ENCODE peak calls at places on chromosomes 7 and 10, in five cellular contexts. X is uterus, M is cardiac muscle cell, N is IMR-90, H is BJ. C is an unnamed sample. For H3K36me3, the result is how much of the 10 kb centered on the place peaks cover.

GRCh38 chr7:108340856-108341411 is 115.3 kb downstream of the NRCAM start:
- DNase-seq in N (no peak), M (no peak), X (no peak), H (no peak), C (no peak)

GRCh38 chr10:120927352-120927751 is 76.2 kb downstream of the WDR11 start:
- DNase-seq in X (no peak), M (no peak), N (no peak), H (no peak), C (no peak)

GRCh38 chr10:110784198-110784597 is 87.5 kb upstream of the PDCD4 start:
- DNase-seq in M (no peak), X (no peak), H (no peak), N (no peak), C (no peak)

GRCh38 chr10:65497837-65498236 is 1428.0 kb upstream of the LRRTM3 start:
- DNase-seq in H (no peak), M (no peak), X (no peak), N (no peak), C (no peak)

GRCh38 chr7:80218723-80219122 is 84.1 kb downstream of the GNAI1 start:
- DNase-seq in H (no peak), M (peak), N (peak), X (no peak), C (peak)

GRCh38 chr7:99457050-99457645 is 8.8 kb downstream of the ATP5MF start:
- DNase-seq in H (no peak), M (no peak), N (no peak), X (no peak), C (no peak)

GRCh38 chr7:23184709-23185354 is 3.0 kb downstream of the NUP42 start:
- DNase-seq in X (peak), N (peak), M (peak), H (no peak), C (peak)

GRCh38 chr7:1889556-1890181 is 219.6 kb downstream of the ELFN1 start:
- DNase-seq in X (no peak), N (peak), M (peak), H (no peak), C (peak)

GRCh38 chr7:112462236-112462635 is 12.0 kb downstream of the IFRD1 start:
- DNase-seq in M (peak), X (no peak), H (no peak), N (peak), C (peak)

GRCh38 chr10:96706331-96706853 is 13.9 kb downstream of the PIK3AP1 start:
- DNase-seq in H (no peak), N (no peak), X (no peak), M (no peak), C (no peak)

GRCh38 chr7:27187702-27188665 is 3.0 kb upstream of the HOXA11 start:
- DNase-seq in N (no peak), M (no peak), H (no peak), X (no peak), C (no peak)

GRCh38 chr7:88357295-88357694 is 50.6 kb upstream of the STEAP4 start:
- DNase-seq in H (no peak), X (no peak), N (no peak), M (peak), C (peak)

GRCh38 chr7:133794490-133794889 is 332.6 kb upstream of the LRGUK start:
- DNase-seq in H (no peak), N (peak), X (no peak), M (peak), C (no peak)

GRCh38 chr7:81470724-81471379 is 299.0 kb downstream of the HGF start:
- DNase-seq in M (no peak), H (no peak), N (no peak), X (no peak), C (no peak)

GRCh38 chr10:101292194-101293006 is 61.6 kb upstream of the BTRC start:
- DNase-seq in H (no peak), X (no peak), N (no peak), M (no peak), C (peak)

GRCh38 chr7:1256621-1257020 is 23.9 kb downstream of the UNCX start:
- DNase-seq in N (no peak), H (no peak), X (no peak), M (no peak), C (no peak)

GRCh38 chr7:116511552-116512523 is 12.3 kb downstream of the CAV2 start:
- DNase-seq in M (peak), X (no peak), N (peak), H (no peak), C (peak)

GRCh38 chr10:110818311-110819257 is 53.1 kb upstream of the PDCD4 start:
- DNase-seq in M (no peak), H (no peak), X (no peak), N (no peak), C (peak)

GRCh38 chr7:916291-916941 is 38.1 kb downstream of the ADAP1 start:
- DNase-seq in N (no peak), M (no peak), H (no peak), X (no peak), C (no peak)

GRCh38 chr7:91050677-91051076 is 213.6 kb upstream of the FZD1 start:
- DNase-seq in N (no peak), M (no peak), H (no peak), X (no peak), C (no peak)

GRCh38 chr7:44769381-44770209 is 20.9 kb downstream of the ZMIZ2 start:
- DNase-seq in X (no peak), H (peak), M (peak), N (peak), C (no peak)

GRCh38 chr10:114002422-114002821 is 41.2 kb upstream of the ADRB1 start:
- DNase-seq in H (no peak), N (no peak), X (no peak), M (no peak), C (no peak)

GRCh38 chr10:72638586-72639440 is 12.9 kb upstream of the MICU1 start:
- DNase-seq in N (no peak), X (no peak), H (no peak), M (no peak), C (no peak)

GRCh38 chr7:74572301-74573090 is 85.0 kb upstream of the GTF2I start:
- DNase-seq in H (no peak), X (no peak), M (no peak), N (no peak), C (no peak)

GRCh38 chr7:498678-499641 is 20.7 kb downstream of the PDGFA start:
- DNase-seq in N (no peak), H (no peak), M (no peak), X (no peak), C (peak)

GRCh38 chr10:85612833-85613232 is 753.8 kb downstream of the GRID1 start:
- DNase-seq in N (no peak), M (no peak), H (no peak), X (no peak), C (no peak)

GRCh38 chr7:5083291-5083690 is 37.6 kb downstream of the RBAK start:
- DNase-seq in M (no peak), H (no peak), N (no peak), X (no peak), C (no peak)

GRCh38 chr10:116630020-116630419 is 9.3 kb downstream of the PNLIPRP2 start:
- DNase-seq in X (no peak), N (no peak), H (no peak), M (no peak), C (no peak)
- H3K4me3 ChIP-seq in X (no peak), N (no peak), H (no peak), M (no peak), C (no peak)

GRCh38 chr7:43589728-43590127 is 6.8 kb downstream of the STK17A start:
- DNase-seq in H (no peak), M (no peak), N (no peak), X (no peak), C (no peak)
- H3K36me3 ChIP-seq in H (under half), M (under half), N (under half), X (under half), C (under half)

DNA sequence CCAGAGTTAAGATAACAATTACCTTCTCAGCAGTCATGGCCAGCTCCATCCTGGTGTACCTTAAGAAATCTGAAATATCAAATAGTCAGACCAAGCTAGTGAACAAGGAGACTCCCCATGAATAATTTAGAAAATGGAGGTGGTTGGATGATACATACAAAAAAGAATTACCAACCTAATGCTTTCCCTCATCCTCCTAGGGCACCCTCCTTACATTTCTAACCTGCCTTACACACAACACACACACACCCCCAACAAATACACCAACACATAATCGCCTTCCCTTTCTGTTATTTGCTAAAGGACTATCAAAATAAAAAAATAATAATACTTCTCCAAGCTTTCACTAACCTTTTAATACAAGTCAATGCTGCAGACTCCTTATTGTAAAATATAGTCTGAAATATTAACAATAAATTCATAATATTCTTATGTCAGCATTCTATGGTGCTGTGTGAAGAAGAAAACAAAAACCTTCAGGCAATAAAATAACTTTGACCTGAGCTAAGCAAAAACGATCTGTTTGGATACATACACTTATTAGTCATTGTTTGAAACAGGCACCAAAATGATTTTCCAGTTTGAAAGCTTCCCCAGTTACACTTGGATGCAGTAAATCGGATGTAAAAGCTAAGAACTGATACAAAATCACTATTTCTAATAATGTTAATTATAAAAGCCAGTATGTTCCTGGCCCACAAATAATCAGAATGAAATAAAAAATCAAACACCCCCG is 3.4 kb downstream of the TWIST1 start:
- DNase-seq in N (peak), M (peak), H (no peak), X (no peak), C (no peak)
- H3K4me3 ChIP-seq in N (peak), M (peak), H (peak), X (no peak), C (peak)

DNA sequence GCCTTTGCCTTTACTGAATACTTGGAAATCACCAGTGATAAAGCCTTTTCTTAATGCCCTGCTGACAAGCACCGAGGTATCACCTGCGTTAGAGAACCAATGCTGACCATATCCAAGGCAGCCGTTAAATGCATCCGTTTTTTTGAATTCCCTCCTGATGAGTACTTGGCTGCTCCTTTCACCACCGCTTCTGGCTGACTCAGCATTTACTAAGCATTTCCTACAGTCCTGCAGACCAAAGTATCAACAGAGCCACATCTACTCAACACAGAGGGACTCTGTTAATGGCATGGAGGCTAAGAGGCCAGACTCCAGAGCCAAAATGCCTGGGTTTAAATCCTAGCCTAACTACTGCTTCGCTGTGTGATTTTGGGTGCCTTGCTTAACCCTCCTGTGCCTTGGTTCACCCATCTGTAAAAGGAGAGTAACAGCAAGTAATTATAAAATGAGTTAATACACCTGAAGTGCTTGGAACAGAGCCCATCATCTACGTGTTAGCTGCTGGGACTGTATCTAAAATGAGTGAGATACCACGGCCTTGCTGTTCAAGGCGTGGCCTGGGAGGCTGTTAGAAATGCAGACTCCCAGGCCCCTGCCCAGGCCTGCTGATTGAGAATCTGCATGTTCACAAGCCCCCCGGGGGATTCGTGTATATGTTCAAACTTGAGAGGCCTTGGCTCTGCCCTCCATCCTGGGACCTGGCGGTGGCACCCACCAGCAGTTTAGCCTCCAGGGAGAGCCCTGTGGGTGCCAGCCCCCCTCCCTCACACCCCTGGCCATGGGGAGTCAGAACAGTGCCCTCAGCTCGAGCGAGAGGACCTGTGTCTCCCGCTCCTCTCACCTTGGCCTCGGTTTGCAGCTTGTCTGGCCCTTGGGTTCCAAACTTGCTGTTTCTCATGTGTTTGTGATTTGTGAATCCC is 30.8 kb upstream of the EFCAB10 start:
- DNase-seq in N (peak), M (peak), H (no peak), X (no peak), C (no peak)
- H3K36me3 ChIP-seq in N (under half), M (under half), H (under half), X (under half), C (under half)

DNA sequence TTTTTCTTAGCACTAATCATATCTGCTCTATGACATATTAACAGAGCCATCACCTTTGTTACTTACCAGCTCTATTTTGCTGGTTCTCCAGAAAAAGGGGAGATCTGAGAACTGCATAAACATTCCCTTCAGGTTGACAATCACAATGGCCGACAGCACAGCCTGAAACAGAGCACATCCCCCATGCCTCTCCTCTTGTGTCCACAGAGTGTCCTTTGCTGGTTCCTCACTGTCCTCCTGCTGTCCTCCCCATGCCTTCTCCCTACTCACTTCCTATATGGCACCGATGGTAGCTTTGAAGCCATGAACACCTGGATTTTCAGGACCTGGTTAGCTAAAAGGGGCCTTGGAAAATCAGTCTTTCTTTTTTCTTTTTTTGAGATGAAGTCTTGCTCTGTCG is 41.8 kb downstream of the PSMC2 start:
- DNase-seq in M (no peak), N (no peak), X (no peak), H (no peak), C (no peak)
- H3K4me3 ChIP-seq in M (no peak), N (no peak), X (no peak), H (no peak), C (no peak)

GRCh38 chr7:155715406-155715805 is 70.9 kb downstream of the RBM33 start:
- DNase-seq in X (no peak), M (no peak), N (no peak), H (no peak), C (no peak)
- H3K36me3 ChIP-seq in X (under half), M (under half), N (under half), H (under half), C (under half)

GRCh38 chr10:25105753-25106260 is 69.0 kb upstream of the GPR158 start:
- DNase-seq in H (no peak), M (no peak), X (no peak), N (no peak), C (no peak)
- H3K4me3 ChIP-seq in H (no peak), M (no peak), X (no peak), N (no peak), C (no peak)